ENCODE peak calls at places on chromosomes 16 and 17, in five cellular contexts. M is PC-3, A is GM23248, C is MM.1S, Y is hepatocyte. X is an unnamed sample.
A peak's percentile ranks its signal among the peaks of the same experiment; 100 is the strongest.

GRCh38 chr17:41284043-41284442 is 8.5 kb downstream of the KRTAP9-7 start:
- DNase-seq in M (no peak), A (peak; percentile 10), C (no peak), Y (peak; percentile 1), X (no peak)

GRCh38 chr17:62760059-62760887 is 47.8 kb downstream of the MARCHF10 start:
- DNase-seq in M (no peak), A (peak; percentile 73), C (no peak), Y (no peak), X (no peak)

GRCh38 chr17:49691086-49691676 is 13.3 kb upstream of the SPOP start:
- DNase-seq in M (no peak), A (peak; percentile 69), C (no peak), Y (peak; percentile 19), X (no peak)

GRCh38 chr16:27972500-27972899 is 91.0 kb downstream of the GSG1L start:
- DNase-seq in M (peak; percentile 56), A (peak; percentile 33), C (peak; percentile 65), Y (peak; percentile 34), X (peak; percentile 76)

GRCh38 chr17:42142371-42142896 is 12.4 kb downstream of the RAB5C start:
- DNase-seq in M (no peak), A (peak; percentile 92), C (no peak), Y (no peak), X (peak; percentile 48)

GRCh38 chr17:7281953-7282751 is 634 bp downstream of the SLC2A4 start:
- DNase-seq in M (no peak), A (no peak), C (no peak), Y (peak; percentile 47), X (no peak)

GRCh38 chr16:26050489-26050888 is 358.7 kb downstream of the HS3ST4 start:
- DNase-seq in M (no peak), A (no peak), C (no peak), Y (no peak), X (peak; percentile 47)

GRCh38 chr17:2233441-2233947 is 70.1 kb downstream of the SMG6 start:
- DNase-seq in M (no peak), A (peak; percentile 78), C (no peak), Y (no peak), X (no peak)

GRCh38 chr16:31071861-31072260 is 2.2 kb downstream of the ZNF668 start:
- DNase-seq in M (peak; percentile 15), A (peak; percentile 90), C (no peak), Y (peak; percentile 12), X (peak; percentile 28)

GRCh38 chr16:87492241-87492635 is 586 bp downstream of the ZCCHC14 start:
- DNase-seq in M (no peak), A (peak; percentile 21), C (no peak), Y (no peak), X (no peak)

GRCh38 chr17:45812102-45812501 is 28.0 kb downstream of the CRHR1 start:
- DNase-seq in M (peak; percentile 47), A (peak; percentile 41), C (no peak), Y (no peak), X (peak; percentile 51)

GRCh38 chr16:72066747-72067146 is 3.7 kb downstream of the HPR start:
- DNase-seq in M (peak; percentile 42), A (peak; percentile 65), C (peak; percentile 41), Y (peak; percentile 54), X (peak; percentile 56)

GRCh38 chr16:3129137-3130131 is 5.4 kb upstream of the ZNF213 start:
- DNase-seq in M (peak; percentile 74), A (peak; percentile 94), C (peak; percentile 87), Y (peak; percentile 91), X (peak; percentile 89)

GRCh38 chr17:28364665-28365363 is at the start of gene SEBOX:
- DNase-seq in M (no peak), A (no peak), C (no peak), Y (no peak), X (no peak)

GRCh38 chr17:34816806-34817205 is 144.5 kb downstream of the CCT6B start:
- DNase-seq in M (no peak), A (no peak), C (no peak), Y (no peak), X (peak; percentile 51)

GRCh38 chr17:57553991-57554825 is 190.9 kb downstream of the CCDC182 start:
- DNase-seq in M (no peak), A (no peak), C (no peak), Y (peak; percentile 77), X (peak; percentile 92)

GRCh38 chr17:1160591-1161041 is 19.2 kb downstream of the ABR start:
- DNase-seq in M (no peak), A (no peak), C (no peak), Y (no peak), X (no peak)

GRCh38 chr16:80197790-80198201 is 343.0 kb upstream of the DYNLRB2 start:
- DNase-seq in M (peak; percentile 37), A (peak; percentile 89), C (no peak), Y (no peak), X (no peak)

GRCh38 chr16:1350691-1351090 is 987 bp downstream of the TSR3 start:
- DNase-seq in M (no peak), A (no peak), C (no peak), Y (no peak), X (no peak)

GRCh38 chr16:67910162-67910561 is 17.1 kb downstream of the PSKH1 start:
- DNase-seq in M (no peak), A (peak; percentile 61), C (no peak), Y (peak; percentile 54), X (no peak)

GRCh38 chr16:1823821-1824220 is 2.8 kb downstream of the HAGH start:
- DNase-seq in M (peak; percentile 6), A (no peak), C (peak; percentile 65), Y (peak; percentile 64), X (peak; percentile 72)

GRCh38 chr16:49859139-49859947 is 3.4 kb upstream of the ZNF423 start:
- DNase-seq in M (no peak), A (peak; percentile 45), C (no peak), Y (peak; percentile 69), X (no peak)

GRCh38 chr17:7060165-7060890 is 16.4 kb upstream of the SLC16A11 start:
- DNase-seq in M (peak; percentile 98), A (peak; percentile 77), C (peak; percentile 5), Y (no peak), X (no peak)

GRCh38 chr17:56083475-56083874 is 69.8 kb upstream of the ANKFN1 start:
- DNase-seq in M (no peak), A (no peak), C (no peak), Y (no peak), X (no peak)

GRCh38 chr17:41666708-41667279 is 21.9 kb upstream of the EIF1 start:
- DNase-seq in M (peak; percentile 75), A (peak; percentile 82), C (peak; percentile 92), Y (peak; percentile 89), X (peak; percentile 85)

GRCh38 chr16:66467611-66468010 is 40.5 kb downstream of the BEAN1 start:
- DNase-seq in M (no peak), A (no peak), C (no peak), Y (no peak), X (no peak)

GRCh38 chr17:70622382-70623260 is 453.3 kb downstream of the KCNJ2 start:
- DNase-seq in M (peak; percentile 80), A (peak; percentile 38), C (no peak), Y (peak; percentile 63), X (peak; percentile 81)

GRCh38 chr16:51818342-51818944 is 667.4 kb upstream of the SALL1 start:
- DNase-seq in M (peak; percentile 21), A (peak; percentile 64), C (no peak), Y (peak; percentile 53), X (peak; percentile 74)

GRCh38 chr17:81735181-81736102 is 23.4 kb downstream of the SLC25A10 start:
- DNase-seq in M (peak; percentile 70), A (peak; percentile 88), C (no peak), Y (peak; percentile 50), X (no peak)

GRCh38 chr17:17445925-17446665 is 30.7 kb upstream of the MED9 start:
- DNase-seq in M (peak; percentile 99), A (peak; percentile 93), C (no peak), Y (peak; percentile 80), X (no peak)

GRCh38 chr17:36591434-36592315 is at the start of gene DHRS11:
- DNase-seq in M (peak; percentile 67), A (peak; percentile 90), C (peak; percentile 75), Y (peak; percentile 92), X (peak; percentile 95)

GRCh38 chr17:79191270-79191934 is 116.8 kb downstream of the ENGASE start:
- DNase-seq in M (no peak), A (no peak), C (no peak), Y (no peak), X (peak; percentile 78)

GRCh38 chr17:79196913-79197312 is 122.3 kb downstream of the ENGASE start:
- DNase-seq in M (no peak), A (no peak), C (no peak), Y (no peak), X (no peak)

GRCh38 chr17:79189264-79189663 is 114.6 kb downstream of the ENGASE start:
- DNase-seq in M (no peak), A (no peak), C (no peak), Y (no peak), X (no peak)

GRCh38 chr17:79188679-79189078 is 114.1 kb downstream of the ENGASE start:
- DNase-seq in M (no peak), A (no peak), C (no peak), Y (no peak), X (no peak)

GRCh38 chr17:79192503-79193500 is 118.2 kb downstream of the ENGASE start:
- DNase-seq in M (peak; percentile 48), A (peak; percentile 64), C (peak; percentile 32), Y (peak; percentile 80), X (peak; percentile 93)
- H3K27me3 ChIP-seq in M (peaks cover 85% of the 10 kb centered on the region), A (peaks cover 22% of the 10 kb centered on the region), C (peaks cover 96% of the 10 kb centered on the region), Y (peaks cover 42% of the 10 kb centered on the region), X (no peaks in the 10 kb centered on the region)

GRCh38 chr17:48624544-48625501 is 1.3 kb downstream of the HOXB9 start:
- DNase-seq in M (peak; percentile 57), A (peak; percentile 44), C (no peak), Y (peak; percentile 55), X (peak; percentile 65)
- TF ChIP-seq EZH2 in M (peak; percentile 51), A (peak; percentile 91), C (no peak), Y (peak; percentile 75), X (peak; percentile 95)

DNA sequence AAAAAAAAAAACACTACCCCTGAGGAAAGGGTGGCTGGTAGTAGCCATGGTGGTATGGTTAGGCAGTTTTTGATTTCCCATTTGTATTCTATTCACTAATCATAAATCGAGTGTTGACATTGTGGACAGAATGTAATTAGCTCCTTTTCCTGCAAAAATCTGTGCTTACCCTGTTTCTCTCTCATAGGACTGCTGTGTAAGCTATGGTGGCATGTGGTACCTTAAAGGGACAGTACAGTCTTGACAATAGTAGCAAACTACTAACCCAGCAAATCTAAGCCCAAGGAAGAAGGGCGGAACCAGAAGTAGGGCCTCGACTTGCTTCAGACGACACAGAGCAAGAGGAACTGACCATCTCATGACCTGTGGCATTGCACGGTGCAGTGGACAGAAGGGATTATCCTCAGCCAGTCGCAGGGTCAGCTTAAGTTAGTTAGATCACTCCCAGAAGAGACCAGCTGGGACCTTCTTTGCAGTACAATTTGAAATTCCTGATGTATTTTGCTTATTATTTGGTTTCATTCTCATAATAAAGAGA is 36.3 kb downstream of the POLR3E start:
- DNase-seq in M (no peak), A (no peak), C (no peak), Y (no peak), X (no peak)
- TF ChIP-seq EZH2phosphoT487 in M (no peak), A (no peak), C (no peak), Y (no peak), X (no peak)

GRCh38 chr16:56633535-56633934 is 1.1 kb downstream of the MT1M start:
- DNase-seq in M (no peak), A (no peak), C (no peak), Y (no peak), X (no peak)

GRCh38 chr16:56631197-56631596 is 1.3 kb upstream of the MT1M start:
- DNase-seq in M (no peak), A (no peak), C (no peak), Y (no peak), X (no peak)

GRCh38 chr16:56631832-56632159 is 663 bp upstream of the MT1M start:
- DNase-seq in M (no peak), A (no peak), C (no peak), Y (no peak), X (no peak)

GRCh38 chr16:56632160-56632847 is at the start of gene MT1M:
- DNase-seq in M (peak; percentile 22), A (peak; percentile 75), C (no peak), Y (peak; percentile 26), X (peak; percentile 66)

GRCh38 chr16:56632848-56633365 is 448 bp downstream of the MT1M start:
- DNase-seq in M (no peak), A (no peak), C (no peak), Y (no peak), X (no peak)
- H3K27me3 ChIP-seq in M (no peaks in the 10 kb centered on the region), A (no peaks in the 10 kb centered on the region), C (peaks cover 77% of the 10 kb centered on the region), Y (peaks cover 90% of the 10 kb centered on the region), X (peaks cover 100% of the 10 kb centered on the region)